ENCODE peak calls at places on chromosomes 5 and 9, in eight cellular contexts. N is aorta; O is posterior vena cava; R is adipocyte; Q is stimulated activated naive CD8-positive, alpha-beta T cell treated with anti-CD3 and anti-CD28 coated beads, Interleukin-15, amount 100 ng/mL, for 72 hours; H is GM23338; X is frontal cortex; Y is iris pigment epithelial cell. G is an unnamed sample.

GRCh38 chr5:109479260-109479860 is 69.6 kb upstream of the PJA2 start:
- DNase-seq in X (no peak), O (no peak), H (peak), Y (peak), R (peak), N (no peak), Q (no peak), G (no peak)

GRCh38 chr5:57503433-57503832 is 20.8 kb upstream of the ACTBL2 start:
- DNase-seq in O (no peak), H (no peak), Y (peak), R (no peak), N (no peak), Q (no peak), X (no peak), G (no peak)

GRCh38 chr9:135369401-135369800 is 110.2 kb upstream of the PPP1R26 start:
- DNase-seq in X (no peak), R (no peak), N (no peak), O (no peak), Q (no peak), Y (no peak), H (no peak), G (no peak)

GRCh38 chr5:170438581-170438980 is 49.4 kb upstream of the KCNMB1 start:
- DNase-seq in X (no peak), R (no peak), Q (no peak), N (no peak), Y (no peak), H (no peak), O (no peak), G (no peak)

GRCh38 chr5:1105350-1106265 is 6.3 kb downstream of the SLC12A7 start:
- DNase-seq in H (no peak), N (no peak), R (no peak), Y (no peak), X (no peak), O (no peak), Q (peak), G (no peak)

GRCh38 chr5:31626156-31626555 is 12.8 kb upstream of the PDZD2 start:
- DNase-seq in Q (no peak), N (no peak), Y (no peak), O (no peak), H (no peak), X (no peak), R (no peak), G (no peak)

GRCh38 chr5:1212271-1212670 is 10.9 kb downstream of the SLC6A19 start:
- DNase-seq in O (no peak), Q (no peak), X (no peak), H (no peak), N (peak), Y (no peak), R (no peak), G (no peak)

GRCh38 chr5:111232311-111233049 is 8.3 kb downstream of the CAMK4 start:
- DNase-seq in X (no peak), O (no peak), R (no peak), Y (no peak), Q (no peak), N (no peak), H (no peak), G (no peak)

GRCh38 chr9:115986508-115986907 is 167.1 kb upstream of the PAPPA start:
- DNase-seq in R (peak), H (no peak), Q (no peak), N (no peak), O (no peak), Y (peak), X (no peak), G (no peak)

GRCh38 chr5:119541716-119542115 is 87.6 kb upstream of the FAM170A start:
- DNase-seq in Y (no peak), Q (no peak), X (no peak), R (no peak), N (no peak), O (no peak), H (no peak), G (no peak)

GRCh38 chr9:82604947-82605656 is 457.8 kb downstream of the RASEF start:
- DNase-seq in H (no peak), Q (no peak), N (no peak), O (no peak), R (peak), X (no peak), Y (peak), G (no peak)

GRCh38 chr9:72858089-72858912 is 94.6 kb downstream of the ALDH1A1 start:
- DNase-seq in N (no peak), H (no peak), R (peak), Q (no peak), Y (peak), X (no peak), O (no peak), G (no peak)

GRCh38 chr5:151408633-151409243 is 38.7 kb upstream of the SLC36A1 start:
- DNase-seq in X (no peak), Y (no peak), Q (no peak), H (no peak), O (no peak), N (no peak), R (no peak), G (no peak)

GRCh38 chr9:20526500-20527319 is 95.6 kb downstream of the MLLT3 start:
- DNase-seq in Q (no peak), O (no peak), Y (peak), H (peak), R (peak), N (no peak), X (no peak), G (no peak)

GRCh38 chr5:135473956-135474670 is 22.0 kb upstream of the TIFAB start:
- DNase-seq in O (peak), N (peak), R (no peak), Y (no peak), H (no peak), Q (no peak), X (no peak), G (no peak)

GRCh38 chr5:57783693-57784092 is 301.1 kb upstream of the ACTBL2 start:
- DNase-seq in N (no peak), X (no peak), Q (no peak), R (peak), Y (peak), O (no peak), H (no peak), G (no peak)

GRCh38 chr5:18270635-18271338 is 636.5 kb downstream of the TAF11L14 start:
- DNase-seq in O (no peak), X (no peak), Q (no peak), N (no peak), R (peak), H (no peak), Y (peak), G (no peak)

GRCh38 chr5:22465616-22466015 is 387.5 kb downstream of the CDH12 start:
- DNase-seq in R (no peak), Y (no peak), N (no peak), X (no peak), Q (no peak), H (no peak), O (no peak), G (no peak)

GRCh38 chr9:122797316-122798033 is 2.4 kb upstream of the OR1K1 start:
- DNase-seq in H (no peak), Q (no peak), O (no peak), N (no peak), R (no peak), X (no peak), Y (no peak), G (no peak)

GRCh38 chr5:20636686-20637085 is 648.7 kb upstream of the CDH18 start:
- DNase-seq in N (no peak), H (no peak), Y (no peak), R (peak), O (no peak), Q (no peak), X (no peak), G (no peak)

GRCh38 chr9:24614070-24614469 is 68.4 kb upstream of the IZUMO3 start:
- DNase-seq in X (no peak), H (peak), N (no peak), O (no peak), Q (no peak), Y (no peak), R (no peak), G (no peak)

GRCh38 chr9:126439402-126439765 is 112.8 kb downstream of the MVB12B start:
- DNase-seq in O (no peak), Y (peak), Q (peak), N (no peak), H (no peak), R (peak), X (no peak), G (no peak)

GRCh38 chr9:93091056-93091452 is 5.0 kb upstream of the CARD19 start:
- DNase-seq in O (peak), N (peak), H (no peak), R (no peak), X (no peak), Q (no peak), Y (no peak), G (peak)

GRCh38 chr5:7397005-7397546 is 1.1 kb downstream of the ADCY2 start:
- DNase-seq in Q (no peak), O (no peak), Y (no peak), N (no peak), H (no peak), R (peak), X (peak), G (peak)

GRCh38 chr5:132335402-132335801 is 34.1 kb upstream of the SLC22A5 start:
- DNase-seq in Q (no peak), N (no peak), O (no peak), Y (no peak), H (no peak), X (no peak), R (no peak), G (no peak)

GRCh38 chr9:114121445-114122151 is 22.5 kb upstream of the KIF12 start:
- DNase-seq in N (no peak), H (no peak), Q (no peak), R (no peak), Y (no peak), O (peak), X (no peak), G (peak)

GRCh38 chr9:5470122-5470521 is 19.8 kb downstream of the CD274 start:
- DNase-seq in R (no peak), Y (no peak), Q (no peak), N (no peak), H (no peak), X (no peak), O (no peak), G (no peak)

GRCh38 chr5:122112733-122113558 is 16.4 kb upstream of the ZNF474 start:
- DNase-seq in H (no peak), O (no peak), Y (no peak), R (no peak), Q (no peak), X (no peak), N (no peak), G (no peak)

GRCh38 chr5:142613231-142613630 is 72.7 kb downstream of the FGF1 start:
- DNase-seq in N (no peak), X (no peak), R (no peak), H (no peak), Q (no peak), O (no peak), Y (no peak), G (no peak)

GRCh38 chr9:8632493-8632892 is 832.9 kb upstream of the DMAC1 start:
- DNase-seq in Y (no peak), H (no peak), X (no peak), R (no peak), Q (no peak), O (no peak), N (no peak), G (no peak)

GRCh38 chr5:39774597-39774996 is 349.8 kb upstream of the DAB2 start:
- DNase-seq in R (no peak), O (no peak), H (no peak), Q (no peak), X (no peak), N (no peak), Y (no peak), G (no peak)

GRCh38 chr5:78008356-78008967 is 232.3 kb upstream of the TBCA start:
- DNase-seq in N (no peak), X (peak), R (peak), O (no peak), H (peak), Y (peak), Q (no peak), G (no peak)

GRCh38 chr5:77210091-77211012 is at the start of gene PDE8B:
- DNase-seq in X (peak), N (peak), Q (peak), R (peak), Y (no peak), O (no peak), H (peak), G (peak)

GRCh38 chr9:70641031-70641430 is 226.6 kb upstream of the KLF9 start:
- DNase-seq in R (no peak), O (no peak), Q (no peak), N (no peak), Y (no peak), X (no peak), H (no peak), G (peak)

GRCh38 chr9:35114921-35115341 is 731 bp downstream of the ATOSB start:
- DNase-seq in R (peak), X (no peak), Q (peak), H (peak), Y (peak), O (peak), N (peak), G (peak)

GRCh38 chr5:172973931-172974330 is 9.6 kb upstream of the ATP6V0E1 start:
- DNase-seq in O (no peak), Y (peak), R (no peak), N (no peak), X (no peak), Q (no peak), H (no peak), G (no peak)